ENCODE peak calls at places on chromosomes 11 and 22, in ten cellular contexts. O is left ventricle myocardium inferior, C is H1, Y is substantia nigra, T is H9, M is esophagus squamous epithelium, F is body of pancreas, U is dorsolateral prefrontal cortex, V is vagina, X is osteoblast. I is an unnamed sample.

GRCh38 chr22:25966448-25966913 is 202.8 kb upstream of the SEZ6L start:
- DNase-seq in C (no peak), O (no peak), M (no peak), U (no peak), T (no peak), F (no peak), Y (no peak), X (no peak), V (no peak), I (no peak)

GRCh38 chr11:61505640-61506155 is 2.9 kb upstream of the LRRC10B start:
- DNase-seq in O (no peak), C (no peak), T (no peak), Y (peak; percentile 17), X (no peak), M (no peak), U (peak; percentile 75), V (no peak), F (no peak), I (no peak)

GRCh38 chr11:7332451-7332850 is 80.7 kb downstream of the SYT9 start:
- DNase-seq in V (no peak), C (no peak), Y (peak; percentile 19), T (no peak), F (no peak), M (no peak), X (no peak), U (no peak), O (no peak), I (no peak)

GRCh38 chr11:77009533-77010160 is 24.6 kb upstream of the B3GNT6 start:
- DNase-seq in O (no peak), V (no peak), F (no peak), X (no peak), M (no peak), C (no peak), T (no peak), U (no peak), Y (no peak), I (no peak)

GRCh38 chr11:11265320-11265719 is 87.7 kb downstream of the CSNK2A3 start:
- DNase-seq in U (no peak), C (no peak), V (no peak), M (no peak), F (no peak), X (no peak), O (no peak), T (no peak), Y (no peak), I (no peak)

GRCh38 chr11:538431-539051 is 1.2 kb downstream of the LRRC56 start:
- DNase-seq in U (no peak), O (peak; percentile 11), Y (no peak), T (no peak), X (peak; percentile 77), C (peak; percentile 39), F (no peak), V (no peak), M (no peak), I (no peak)

GRCh38 chr11:103978588-103979580 is 57.6 kb upstream of the DDI1 start:
- DNase-seq in F (no peak), C (no peak), O (no peak), Y (no peak), V (no peak), X (no peak), M (no peak), T (no peak), U (no peak), I (no peak)

GRCh38 chr11:61526229-61526628 is 17.7 kb downstream of the LRRC10B start:
- DNase-seq in V (no peak), T (no peak), U (no peak), M (no peak), F (no peak), X (no peak), O (no peak), Y (no peak), C (no peak), I (no peak)

GRCh38 chr11:99592241-99592640 is 571.5 kb downstream of the CNTN5 start:
- DNase-seq in M (no peak), F (no peak), T (no peak), V (no peak), O (no peak), Y (no peak), U (no peak), X (no peak), C (no peak), I (no peak)

GRCh38 chr11:119751281-119752060 is 22.5 kb upstream of the NECTIN1 start:
- DNase-seq in V (no peak), T (no peak), O (no peak), Y (peak; percentile 24), C (no peak), M (no peak), X (peak; percentile 87), F (no peak), U (no peak), I (no peak)

GRCh38 chr11:16862733-16863132 is 124.3 kb downstream of the C11orf58 start:
- DNase-seq in O (no peak), F (no peak), Y (no peak), C (no peak), M (no peak), T (no peak), U (no peak), V (no peak), X (no peak), I (peak; percentile 46)

GRCh38 chr22:49882519-49883293 is 29.1 kb downstream of the ZBED4 start:
- DNase-seq in Y (peak; percentile 70), M (no peak), X (no peak), O (no peak), C (no peak), U (no peak), V (no peak), T (no peak), F (no peak), I (no peak)

GRCh38 chr11:100632970-100633452 is 54.1 kb upstream of the ARHGAP42 start:
- DNase-seq in Y (peak; percentile 80), T (no peak), F (peak; percentile 49), X (peak; percentile 4), C (no peak), O (peak; percentile 68), M (no peak), U (peak; percentile 29), V (no peak), I (no peak)

GRCh38 chr11:69945157-69945556 is 125.9 kb upstream of the FGF3 start:
- DNase-seq in U (no peak), O (no peak), F (no peak), Y (no peak), C (no peak), T (no peak), V (no peak), X (no peak), M (no peak), I (no peak)

GRCh38 chr11:69948256-69949141 is 129.3 kb upstream of the FGF3 start:
- DNase-seq in M (no peak), F (peak; percentile 41), X (peak; percentile 87), Y (no peak), U (no peak), T (peak; percentile 62), C (peak; percentile 71), V (no peak), O (peak; percentile 14), I (peak; percentile 50)

GRCh38 chr11:69949327-69949726 is 128.8 kb upstream of the ANO1 start:
- DNase-seq in X (peak; percentile 99), T (peak; percentile 48), U (no peak), C (no peak), F (peak; percentile 70), Y (no peak), O (peak; percentile 15), V (no peak), M (no peak), I (no peak)

GRCh38 chr11:69947772-69948255 is 128.6 kb upstream of the FGF3 start:
- DNase-seq in U (no peak), X (peak; percentile 58), O (peak; percentile 1), Y (no peak), T (no peak), M (no peak), V (no peak), F (no peak), C (no peak), I (no peak)

GRCh38 chr11:69947059-69947771 is 128.0 kb upstream of the FGF3 start:
- DNase-seq in V (no peak), O (no peak), Y (no peak), T (no peak), M (no peak), F (no peak), U (no peak), X (no peak), C (no peak), I (no peak)
- H3K27ac ChIP-seq in V (no peak overlapping the region), O (no peak overlapping the region), Y (no peak overlapping the region), T (no peak overlapping the region), M (no peak overlapping the region), F (no peak overlapping the region), U (no peak overlapping the region), X (no peak overlapping the region), C (no peak overlapping the region), I (no peak overlapping the region)

GRCh38 chr22:30223303-30223702 is 23.3 kb downstream of the LIF start:
- DNase-seq in M (no peak), O (no peak), C (no peak), Y (no peak), T (no peak), V (no peak), X (no peak), F (no peak), U (no peak), I (no peak)
- H3K27ac ChIP-seq in M (no peak overlapping the region), O (no peak overlapping the region), C (no peak overlapping the region), Y (no peak overlapping the region), T (no peak overlapping the region), V (no peak overlapping the region), X (no peak overlapping the region), F (no peak overlapping the region), U (no peak overlapping the region), I (no peak overlapping the region)

GRCh38 chr11:2300290-2300935 is 1.3 kb downstream of the C11orf21 start:
- DNase-seq in O (peak; percentile 24), U (no peak), V (peak; percentile 83), C (no peak), T (no peak), Y (no peak), X (peak; percentile 65), F (no peak), M (no peak), I (no peak)

GRCh38 chr11:2302280-2302843 is 549 bp downstream of the TSPAN32 start:
- DNase-seq in X (peak; percentile 81), V (peak; percentile 85), T (no peak), C (no peak), M (no peak), O (no peak), F (no peak), U (no peak), Y (no peak), I (peak; percentile 63)

GRCh38 chr11:2300936-2301630 is 635 bp downstream of the C11orf21 start:
- DNase-seq in M (no peak), T (no peak), V (peak; percentile 81), C (no peak), Y (no peak), U (no peak), F (no peak), O (no peak), X (peak; percentile 71), I (no peak)

GRCh38 chr11:2302844-2303626 is 1.2 kb downstream of the TSPAN32 start:
- DNase-seq in T (peak; percentile 11), V (peak; percentile 85), M (no peak), X (peak; percentile 73), Y (peak; percentile 48), O (peak; percentile 87), C (no peak), F (peak; percentile 60), U (no peak), I (peak; percentile 74)

GRCh38 chr11:2301631-2302272 is at the start of the genes C11orf21 and TSPAN32:
- DNase-seq in X (peak; percentile 83), U (no peak), T (no peak), C (no peak), O (peak; percentile 69), Y (no peak), F (peak; percentile 64), V (peak; percentile 77), M (no peak), I (no peak)
- H3K27ac ChIP-seq in X (no peak within 1 kb of the TSS), U (no peak within 1 kb of the TSS), T (no peak within 1 kb of the TSS), C (no peak within 1 kb of the TSS), O (peak within 1 kb of the TSS; percentile 96), Y (peak within 1 kb of the TSS; percentile 12), F (peak within 1 kb of the TSS; percentile 51), V (peak within 1 kb of the TSS; percentile 27), M (peak within 1 kb of the TSS; percentile 84), I (no peak within 1 kb of the TSS)

GRCh38 chr22:24578355-24579241 is 14.3 kb downstream of the LRRC75B start:
- DNase-seq in V (no peak), X (no peak), M (no peak), C (no peak), Y (no peak), F (no peak), T (no peak), O (no peak), U (no peak), I (no peak)
- H3K27ac ChIP-seq in V (peak overlapping the region; percentile 1), X (no peak overlapping the region), M (peak overlapping the region; percentile 76), C (no peak overlapping the region), Y (no peak overlapping the region), F (no peak overlapping the region), T (no peak overlapping the region), O (no peak overlapping the region), U (no peak overlapping the region), I (no peak overlapping the region)

I was measured in SK-N-SH.